ENCODE peak calls at places on chromosomes 16 and 17, in four cellular contexts. One of them, this sample, is unnamed.

GRCh38 chr17:6551909-6552768 is 4.2 kb downstream of the PITPNM3 start:
- DNase-seq in nephron progenitor cell: no peak
- DNase-seq in effector memory CD8-positive, alpha-beta T cell: no peak
- DNase-seq in fibroblast of pulmonary artery: no peak
- DNase-seq in this sample: no peak

GRCh38 chr17:1486802-1487695 is 5.4 kb downstream of the MYO1C start:
- DNase-seq in nephron progenitor cell: peak
- DNase-seq in effector memory CD8-positive, alpha-beta T cell: peak
- DNase-seq in fibroblast of pulmonary artery: peak
- DNase-seq in this sample: no peak

GRCh38 chr17:4693416-4693815 is 10.5 kb downstream of the PELP1 start:
- DNase-seq in nephron progenitor cell: no peak
- DNase-seq in effector memory CD8-positive, alpha-beta T cell: no peak
- DNase-seq in fibroblast of pulmonary artery: no peak
- DNase-seq in this sample: no peak

GRCh38 chr16:53784312-53784711 is 80.4 kb downstream of the FTO start:
- DNase-seq in nephron progenitor cell: no peak
- DNase-seq in effector memory CD8-positive, alpha-beta T cell: no peak
- DNase-seq in fibroblast of pulmonary artery: no peak
- DNase-seq in this sample: no peak

GRCh38 chr17:29076087-29076486 is 33.1 kb downstream of the PIPOX start:
- DNase-seq in nephron progenitor cell: no peak
- DNase-seq in effector memory CD8-positive, alpha-beta T cell: no peak
- DNase-seq in fibroblast of pulmonary artery: no peak
- DNase-seq in this sample: no peak

GRCh38 chr17:6671431-6671830 is 19.9 kb downstream of the C17orf100 start:
- DNase-seq in nephron progenitor cell: no peak
- DNase-seq in effector memory CD8-positive, alpha-beta T cell: no peak
- DNase-seq in fibroblast of pulmonary artery: no peak
- DNase-seq in this sample: no peak

GRCh38 chr17:68587847-68588246 is 13.3 kb downstream of the FAM20A start:
- DNase-seq in nephron progenitor cell: no peak
- DNase-seq in effector memory CD8-positive, alpha-beta T cell: no peak
- DNase-seq in fibroblast of pulmonary artery: peak
- DNase-seq in this sample: no peak

GRCh38 chr17:48215583-48216139 is 108.1 kb downstream of the SNX11 start:
- DNase-seq in nephron progenitor cell: peak
- DNase-seq in effector memory CD8-positive, alpha-beta T cell: no peak
- DNase-seq in fibroblast of pulmonary artery: peak
- DNase-seq in this sample: peak

GRCh38 chr17:64615025-64615677 is 47.0 kb downstream of the SMURF2 start:
- DNase-seq in nephron progenitor cell: no peak
- DNase-seq in effector memory CD8-positive, alpha-beta T cell: no peak
- DNase-seq in fibroblast of pulmonary artery: peak
- DNase-seq in this sample: no peak

GRCh38 chr16:81798311-81799137 is 19.4 kb downstream of the PLCG2 start:
- DNase-seq in nephron progenitor cell: no peak
- DNase-seq in effector memory CD8-positive, alpha-beta T cell: no peak
- DNase-seq in fibroblast of pulmonary artery: no peak
- DNase-seq in this sample: no peak

GRCh38 chr16:23392223-23392600 is 60.8 kb downstream of the COG7 start:
- DNase-seq in nephron progenitor cell: no peak
- DNase-seq in effector memory CD8-positive, alpha-beta T cell: no peak
- DNase-seq in fibroblast of pulmonary artery: no peak
- DNase-seq in this sample: no peak

GRCh38 chr17:28684963-28685362 is 23.0 kb downstream of the SUPT6H start:
- DNase-seq in nephron progenitor cell: no peak
- DNase-seq in effector memory CD8-positive, alpha-beta T cell: no peak
- DNase-seq in fibroblast of pulmonary artery: peak
- DNase-seq in this sample: peak

GRCh38 chr17:7491583-7491982 is 7.4 kb downstream of the POLR2A start:
- DNase-seq in nephron progenitor cell: no peak
- DNase-seq in effector memory CD8-positive, alpha-beta T cell: no peak
- DNase-seq in fibroblast of pulmonary artery: no peak
- DNase-seq in this sample: no peak

GRCh38 chr17:74417178-74418045 is 14.5 kb upstream of the GPRC5C start:
- DNase-seq in nephron progenitor cell: peak
- DNase-seq in effector memory CD8-positive, alpha-beta T cell: no peak
- DNase-seq in fibroblast of pulmonary artery: peak
- DNase-seq in this sample: no peak

GRCh38 chr17:83196973-83197880 is 117.8 kb downstream of the METRNL start:
- DNase-seq in nephron progenitor cell: no peak
- DNase-seq in effector memory CD8-positive, alpha-beta T cell: no peak
- DNase-seq in fibroblast of pulmonary artery: no peak
- DNase-seq in this sample: peak

GRCh38 chr17:12180644-12181261 is 160.1 kb downstream of the MAP2K4 start:
- DNase-seq in nephron progenitor cell: peak
- DNase-seq in effector memory CD8-positive, alpha-beta T cell: no peak
- DNase-seq in fibroblast of pulmonary artery: peak
- DNase-seq in this sample: peak

GRCh38 chr16:27177031-27177774 is 26.1 kb upstream of the KDM8 start:
- DNase-seq in nephron progenitor cell: no peak
- DNase-seq in effector memory CD8-positive, alpha-beta T cell: no peak
- DNase-seq in fibroblast of pulmonary artery: peak
- DNase-seq in this sample: no peak

GRCh38 chr17:82985436-82985820 is 94.0 kb upstream of the METRNL start:
- DNase-seq in nephron progenitor cell: no peak
- DNase-seq in effector memory CD8-positive, alpha-beta T cell: no peak
- DNase-seq in fibroblast of pulmonary artery: no peak
- DNase-seq in this sample: no peak

GRCh38 chr16:70341600-70341999 is 5.1 kb upstream of the DDX19A start:
- DNase-seq in nephron progenitor cell: no peak
- DNase-seq in effector memory CD8-positive, alpha-beta T cell: no peak
- DNase-seq in fibroblast of pulmonary artery: no peak
- DNase-seq in this sample: no peak

GRCh38 chr16:83940630-83941378 is 12.2 kb upstream of the OSGIN1 start:
- DNase-seq in nephron progenitor cell: no peak
- DNase-seq in effector memory CD8-positive, alpha-beta T cell: no peak
- DNase-seq in fibroblast of pulmonary artery: no peak
- DNase-seq in this sample: peak

GRCh38 chr17:8122923-8123694 is 797 bp downstream of the HES7 start:
- DNase-seq in nephron progenitor cell: peak
- DNase-seq in effector memory CD8-positive, alpha-beta T cell: no peak
- DNase-seq in fibroblast of pulmonary artery: no peak
- DNase-seq in this sample: no peak

GRCh38 chr16:82808036-82808435 is 181.3 kb downstream of the CDH13 start:
- DNase-seq in nephron progenitor cell: no peak
- DNase-seq in effector memory CD8-positive, alpha-beta T cell: no peak
- DNase-seq in fibroblast of pulmonary artery: no peak
- DNase-seq in this sample: no peak

GRCh38 chr16:622920-623280 is 7.9 kb upstream of the WFIKKN1 start:
- DNase-seq in nephron progenitor cell: no peak
- DNase-seq in effector memory CD8-positive, alpha-beta T cell: no peak
- DNase-seq in fibroblast of pulmonary artery: no peak
- DNase-seq in this sample: no peak

GRCh38 chr16:69340095-69340644 is 598 bp downstream of the NIP7 start:
- DNase-seq in nephron progenitor cell: no peak
- DNase-seq in effector memory CD8-positive, alpha-beta T cell: no peak
- DNase-seq in fibroblast of pulmonary artery: peak
- DNase-seq in this sample: no peak

GRCh38 chr16:24051125-24051524 is 205.0 kb upstream of the CACNG3 start:
- DNase-seq in nephron progenitor cell: no peak
- DNase-seq in effector memory CD8-positive, alpha-beta T cell: no peak
- DNase-seq in fibroblast of pulmonary artery: no peak
- DNase-seq in this sample: no peak

GRCh38 chr16:46822270-46822669 is 8.7 kb downstream of the C16orf87 start:
- DNase-seq in nephron progenitor cell: no peak
- DNase-seq in effector memory CD8-positive, alpha-beta T cell: no peak
- DNase-seq in fibroblast of pulmonary artery: peak
- DNase-seq in this sample: no peak

GRCh38 chr17:78448356-78448993 is 70.0 kb downstream of the PGS1 start:
- DNase-seq in nephron progenitor cell: no peak
- DNase-seq in effector memory CD8-positive, alpha-beta T cell: no peak
- DNase-seq in fibroblast of pulmonary artery: no peak
- DNase-seq in this sample: no peak

GRCh38 chr16:72107371-72107770 is 13.7 kb downstream of the DHX38 start:
- DNase-seq in nephron progenitor cell: no peak
- DNase-seq in effector memory CD8-positive, alpha-beta T cell: no peak
- DNase-seq in fibroblast of pulmonary artery: no peak
- DNase-seq in this sample: no peak

GRCh38 chr16:1565083-1565805 is 31.8 kb downstream of the TMEM204 start:
- DNase-seq in nephron progenitor cell: no peak
- DNase-seq in effector memory CD8-positive, alpha-beta T cell: no peak
- DNase-seq in fibroblast of pulmonary artery: no peak
- DNase-seq in this sample: no peak

GRCh38 chr17:31581022-31581483 is 189.6 kb downstream of the RAB11FIP4 start:
- DNase-seq in nephron progenitor cell: no peak
- DNase-seq in effector memory CD8-positive, alpha-beta T cell: no peak
- DNase-seq in fibroblast of pulmonary artery: peak
- DNase-seq in this sample: peak

GRCh38 chr16:56317998-56318912 is 107.1 kb downstream of the AMFR start:
- DNase-seq in nephron progenitor cell: peak
- DNase-seq in effector memory CD8-positive, alpha-beta T cell: peak
- DNase-seq in fibroblast of pulmonary artery: peak
- DNase-seq in this sample: peak

This sample was measured in BE2C.